ENCODE peak calls at places on chromosome 19, in four cellular contexts. J is naive thymus-derived CD8-positive, alpha-beta T cell; V is Right ventricle myocardium superior; F is GM20000. R is an unnamed sample.
A peak's percentile ranks its signal among the peaks of the same experiment; 100 is the strongest.

GRCh38 chr19:2949939-2950285 is 5.1 kb upstream of the ZNF77 start:
- DNase-seq in V (peak; percentile 53), F (no peak), J (no peak), R (no peak)

GRCh38 chr19:13764821-13765394 is 586 bp downstream of the MRI1 start:
- DNase-seq in J (peak; percentile 15), F (peak; percentile 67), V (peak; percentile 58), R (peak; percentile 3)

GRCh38 chr19:38375748-38376147 is 1.4 kb downstream of the PSMD8 start:
- DNase-seq in F (no peak), V (no peak), J (no peak), R (no peak)

GRCh38 chr19:11538232-11539036 is at the start of gene CNN1:
- DNase-seq in J (no peak), F (no peak), V (peak; percentile 73), R (no peak)

GRCh38 chr19:29667941-29668340 is 2.7 kb downstream of the PLEKHF1 start:
- DNase-seq in V (peak; percentile 47), J (peak; percentile 52), F (no peak), R (peak; percentile 26)

GRCh38 chr19:15759962-15760565 is 22.3 kb downstream of the OR10H3 start:
- DNase-seq in V (no peak), J (no peak), F (no peak), R (no peak)

GRCh38 chr19:7618366-7618765 is 11.0 kb downstream of the XAB2 start:
- DNase-seq in V (no peak), F (no peak), J (no peak), R (no peak)

GRCh38 chr19:38679839-38680238 is 32.4 kb downstream of the ACTN4 start:
- DNase-seq in J (no peak), V (no peak), F (no peak), R (no peak)

GRCh38 chr19:44748426-44749254 is at the start of gene BCL3:
- DNase-seq in J (peak; percentile 69), F (peak; percentile 93), V (peak; percentile 87), R (peak; percentile 37)

GRCh38 chr19:38061294-38061693 is 154.3 kb downstream of the SIPA1L3 start:
- DNase-seq in V (no peak), F (no peak), J (no peak), R (no peak)

GRCh38 chr19:46863818-46864629 is 3.2 kb downstream of the ARHGAP35 start:
- DNase-seq in F (no peak), J (no peak), V (no peak), R (no peak)

GRCh38 chr19:6906559-6906958 is 19.2 kb downstream of the ADGRE1 start:
- DNase-seq in F (no peak), V (no peak), J (no peak), R (no peak)

GRCh38 chr19:54168174-54168917 is 4.6 kb downstream of the TMC4 start:
- DNase-seq in F (peak; percentile 90), V (peak; percentile 96), J (peak; percentile 87), R (peak; percentile 86)

GRCh38 chr19:32866564-32867265 is 2.9 kb downstream of the SLC7A9 start:
- DNase-seq in V (no peak), J (no peak), F (no peak), R (no peak)

GRCh38 chr19:10346509-10346908 is 7.1 kb upstream of the ICAM3 start:
- DNase-seq in V (peak; percentile 75), F (no peak), J (no peak), R (no peak)

GRCh38 chr19:17686592-17687042 is 1.5 kb downstream of the UNC13A start:
- DNase-seq in V (peak; percentile 50), J (no peak), F (peak; percentile 39), R (no peak)

GRCh38 chr19:39166571-39167391 is 30.0 kb upstream of the NCCRP1 start:
- DNase-seq in J (no peak), V (peak; percentile 79), F (no peak), R (no peak)

GRCh38 chr19:5827891-5828660 is 11.4 kb downstream of the FUT6 start:
- DNase-seq in V (peak; percentile 92), J (peak; percentile 87), F (peak; percentile 99), R (peak; percentile 92)

GRCh38 chr19:10269333-10270179 is 1.4 kb upstream of the ICAM1 start:
- DNase-seq in F (peak; percentile 81), J (peak; percentile 81), V (peak; percentile 94), R (peak; percentile 80)

GRCh38 chr19:14385492-14385891 is 4.2 kb downstream of the ADGRE5 start:
- DNase-seq in V (no peak), J (no peak), F (no peak), R (no peak)

GRCh38 chr19:40217027-40217810 is 965 bp downstream of the TTC9B start:
- DNase-seq in J (no peak), V (no peak), F (peak; percentile 52), R (no peak)

GRCh38 chr19:45528149-45528743 is 21.0 kb downstream of the VASP start:
- DNase-seq in J (no peak), F (no peak), V (no peak), R (no peak)

GRCh38 chr19:3175761-3176714 is 2.5 kb upstream of the S1PR4 start:
- DNase-seq in J (no peak), V (no peak), F (no peak), R (no peak)

GRCh38 chr19:47156861-47157454 is 26.3 kb downstream of the SAE1 start:
- DNase-seq in V (no peak), F (no peak), J (no peak), R (no peak)

GRCh38 chr19:32691952-32692726 is 518 bp downstream of the NUDT19 start:
- DNase-seq in V (peak; percentile 86), F (peak; percentile 86), J (peak; percentile 33), R (peak; percentile 21)

R was measured in effector CD8-positive, alpha-beta T cell.